ENCODE peak calls at places on chromosomes 13 and 19, in four cellular contexts. N is NAMALWA, V is iris pigment epithelial cell, W is T-cell. D is an unnamed sample.

GRCh38 chr13:46181799-46182490 is at the start of gene LCP1:
- DNase-seq in N (peak), V (no peak), W (peak), D (no peak)

GRCh38 chr19:48491793-48492123 is 19.9 kb downstream of the LMTK3 start:
- DNase-seq in N (no peak), V (no peak), W (no peak), D (no peak)

GRCh38 chr13:98651716-98652115 is 74.8 kb upstream of the STK24 start:
- DNase-seq in N (no peak), V (no peak), W (no peak), D (no peak)

GRCh38 chr19:17339088-17339741 is 1.9 kb downstream of the GTPBP3 start:
- DNase-seq in N (peak), V (no peak), W (no peak), D (no peak)

GRCh38 chr19:15200575-15201364 is at the start of gene NOTCH3:
- DNase-seq in N (no peak), V (no peak), W (no peak), D (no peak)

GRCh38 chr13:79692846-79693245 is 211.9 kb downstream of the NDFIP2 start:
- DNase-seq in N (no peak), V (no peak), W (no peak), D (no peak)

GRCh38 chr13:99415851-99416331 is 85.4 kb upstream of the TM9SF2 start:
- DNase-seq in N (no peak), V (no peak), W (peak), D (no peak)

GRCh38 chr19:10692673-10693264 is 8.5 kb upstream of the QTRT1 start:
- DNase-seq in N (no peak), V (no peak), W (no peak), D (no peak)

GRCh38 chr19:19140476-19140875 is 2.2 kb upstream of the TMEM161A start:
- DNase-seq in N (no peak), V (no peak), W (no peak), D (no peak)

GRCh38 chr19:50414850-50415660 is 3.7 kb upstream of the SPIB start:
- DNase-seq in N (peak), V (peak), W (peak), D (peak)

GRCh38 chr19:48836089-48837017 is at the start of gene HSD17B14:
- DNase-seq in N (no peak), V (peak), W (no peak), D (peak)

GRCh38 chr13:110421061-110421460 is 114.0 kb downstream of the COL4A2 start:
- DNase-seq in N (no peak), V (peak), W (no peak), D (peak)

GRCh38 chr19:46730187-46730586 is 13.3 kb upstream of the PRKD2 start:
- DNase-seq in N (no peak), V (no peak), W (no peak), D (no peak)

GRCh38 chr13:50378513-50378970 is 363.3 kb downstream of the KCNRG start:
- DNase-seq in N (no peak), V (no peak), W (no peak), D (no peak)

GRCh38 chr13:105170438-105170837 is 1365.0 kb downstream of the EFNB2 start:
- DNase-seq in N (no peak), V (no peak), W (no peak), D (no peak)

GRCh38 chr19:38093587-38093986 is 130.4 kb downstream of the DPF1 start:
- DNase-seq in N (no peak), V (no peak), W (no peak), D (no peak)

GRCh38 chr19:3346677-3347353 is 19.6 kb upstream of the NFIC start:
- DNase-seq in N (no peak), V (no peak), W (no peak), D (no peak)

GRCh38 chr19:52397310-52398090 is at the start of gene ZNF528:
- DNase-seq in N (peak), V (peak), W (peak), D (peak)

GRCh38 chr13:92355213-92355612 is 871.4 kb upstream of the GPC6 start:
- DNase-seq in N (no peak), V (peak), W (no peak), D (peak)

GRCh38 chr19:41354343-41354974 is 737 bp upstream of the TGFB1 start:
- DNase-seq in N (no peak), V (no peak), W (no peak), D (no peak)

GRCh38 chr13:26132756-26133155 is 80.9 kb upstream of the SHISA2 start:
- DNase-seq in N (peak), V (peak), W (no peak), D (peak)

GRCh38 chr13:113927661-113928581 is 46.0 kb downstream of the C13orf46 start:
- DNase-seq in N (no peak), V (peak), W (no peak), D (peak)

GRCh38 chr19:37999309-38000213 is 92.6 kb downstream of the SIPA1L3 start:
- DNase-seq in N (no peak), V (peak), W (no peak), D (peak)

GRCh38 chr13:24493356-24493755 is 19.2 kb downstream of the PARP4 start:
- DNase-seq in N (no peak), V (peak), W (no peak), D (peak)

GRCh38 chr13:74413482-74413881 is 279.3 kb upstream of the KLF12 start:
- DNase-seq in N (no peak), V (no peak), W (no peak), D (no peak)

GRCh38 chr13:50015263-50015662 is at the start of gene KCNRG:
- DNase-seq in N (no peak), V (no peak), W (no peak), D (no peak)

GRCh38 chr19:1104452-1105216 is 840 bp downstream of the GPX4 start:
- DNase-seq in N (peak), V (peak), W (peak), D (peak)

GRCh38 chr13:106527806-106528205 is 7.7 kb downstream of the EFNB2 start:
- DNase-seq in N (no peak), V (no peak), W (no peak), D (no peak)

GRCh38 chr19:39502640-39503417 is 4.1 kb downstream of the DLL3 start:
- DNase-seq in N (peak), V (peak), W (peak), D (peak)

GRCh38 chr19:13872695-13873389 is 4.1 kb upstream of the NANOS3 start:
- DNase-seq in N (peak), V (no peak), W (no peak), D (no peak)

D was measured in choroid plexus epithelial cell.